ENCODE peak calls at places on chromosome 16, in nine cellular contexts. W is esophagus squamous epithelium, V is ovary, L is sigmoid colon, C is body of pancreas, A is A549, N is endothelial cell of umbilical vein, U is breast epithelium, K is stomach. D is an unnamed sample.

GRCh38 chr16:89140981-89141883 is 30.3 kb upstream of the CDH15 start:
- DNase-seq in W (no peak), V (no peak), L (no peak), C (no peak), A (no peak), N (no peak), U (no peak), K (no peak), D (no peak)

GRCh38 chr16:16163571-16163970 is 59.7 kb downstream of the ABCC6 start:
- DNase-seq in W (no peak), V (no peak), L (no peak), C (no peak), A (no peak), N (no peak), U (no peak), K (no peak), D (no peak)

GRCh38 chr16:48057085-48057484 is 98.7 kb downstream of the ABCC12 start:
- DNase-seq in W (no peak), V (no peak), L (no peak), C (no peak), A (no peak), N (no peak), U (no peak), K (no peak), D (no peak)

GRCh38 chr16:9090101-9090959 is 1.1 kb upstream of the HAPSTR1 start:
- DNase-seq in W (no peak), V (peak; percentile 77), L (peak; percentile 77), C (peak; percentile 36), A (no peak), N (peak; percentile 30), U (no peak), K (peak; percentile 27), D (peak; percentile 81)

GRCh38 chr16:21211486-21211885 is at the start of gene ZP2:
- DNase-seq in W (no peak), V (no peak), L (no peak), C (no peak), A (no peak), N (no peak), U (no peak), K (no peak), D (no peak)

GRCh38 chr16:8677481-8677880 is 3.1 kb downstream of the ABAT start:
- DNase-seq in W (no peak), V (no peak), L (no peak), C (no peak), A (no peak), N (no peak), U (no peak), K (no peak), D (no peak)

GRCh38 chr16:87812200-87812656 is 46.4 kb upstream of the KLHDC4 start:
- DNase-seq in W (no peak), V (no peak), L (peak; percentile 46), C (peak; percentile 52), A (no peak), N (no peak), U (no peak), K (no peak), D (no peak)

GRCh38 chr16:82888616-82889015 is 261.8 kb downstream of the CDH13 start:
- DNase-seq in W (no peak), V (no peak), L (no peak), C (no peak), A (no peak), N (peak; percentile 34), U (no peak), K (no peak), D (no peak)

GRCh38 chr16:9195301-9195700 is 103.9 kb downstream of the HAPSTR1 start:
- DNase-seq in W (no peak), V (no peak), L (no peak), C (no peak), A (no peak), N (no peak), U (no peak), K (no peak), D (no peak)

GRCh38 chr16:3223913-3224515 is 10.9 kb downstream of the ZNF200 start:
- DNase-seq in W (no peak), V (no peak), L (no peak), C (no peak), A (peak; percentile 45), N (peak; percentile 8), U (no peak), K (no peak), D (no peak)

GRCh38 chr16:21162661-21163151 is 4.2 kb downstream of the LDAF1 start:
- DNase-seq in W (no peak), V (peak; percentile 71), L (peak; percentile 77), C (peak; percentile 60), A (no peak), N (no peak), U (no peak), K (peak; percentile 47), D (peak; percentile 67)

GRCh38 chr16:65473699-65474098 is 351.8 kb upstream of the CDH11 start:
- DNase-seq in W (no peak), V (no peak), L (no peak), C (no peak), A (no peak), N (no peak), U (no peak), K (no peak), D (no peak)

DNA sequence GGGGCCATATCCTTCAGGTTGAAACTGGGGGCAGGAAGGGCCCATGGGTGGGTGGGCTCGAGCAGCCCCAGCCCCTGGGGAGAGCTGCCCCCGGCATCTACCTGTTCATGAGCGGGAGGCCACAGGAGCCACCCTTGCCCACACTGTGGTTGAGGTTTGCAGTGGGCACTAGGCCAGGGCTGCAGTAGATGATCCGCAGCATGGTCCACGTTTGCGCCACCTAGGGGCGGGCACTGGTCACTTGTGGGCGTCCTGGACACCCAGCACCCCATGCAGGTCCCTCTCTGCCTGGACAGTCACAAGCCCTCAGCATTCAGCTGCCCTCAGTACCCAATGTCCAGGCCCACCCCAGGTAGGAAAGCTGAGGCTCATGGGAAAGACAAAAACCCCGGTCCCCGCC is 1.8 kb upstream of the JMJD8 start:
- DNase-seq in W (no peak), V (peak; percentile 57), L (no peak), C (peak; percentile 65), A (peak; percentile 81), N (peak; percentile 29), U (no peak), K (peak; percentile 76), D (no peak)
- TF ChIP-seq POLR2A in W (no peak), V (no peak), L (no peak), C (no peak), A (no peak), N (no peak), U (no peak), K (no peak), D (no peak)

DNA sequence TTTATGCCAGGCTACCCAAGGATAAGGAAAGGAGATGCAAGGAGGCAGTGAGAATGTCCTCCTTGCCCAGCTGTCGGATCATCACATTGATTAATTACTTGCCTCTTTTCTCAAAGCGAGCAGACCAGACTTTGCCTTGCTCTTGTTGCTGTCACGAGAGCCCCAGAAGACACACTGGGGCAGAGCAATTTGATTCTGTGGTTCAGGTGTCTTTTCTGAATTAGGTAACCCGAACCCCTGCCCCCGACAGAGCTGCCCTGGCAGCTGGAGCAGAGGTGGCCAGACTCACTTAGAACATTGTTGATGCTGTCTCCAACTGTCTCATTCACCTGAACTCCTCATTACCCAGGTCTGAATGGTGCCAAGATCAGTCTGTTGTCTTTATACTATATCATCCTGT is 34.3 kb downstream of the VAT1L start:
- DNase-seq in W (no peak), V (no peak), L (no peak), C (no peak), A (no peak), N (no peak), U (no peak), K (no peak), D (no peak)
- H3K4me1 ChIP-seq in W (no peaks in the 10 kb centered on the region), V (no peaks in the 10 kb centered on the region), L (no peaks in the 10 kb centered on the region), C (no peaks in the 10 kb centered on the region), A (no peaks in the 10 kb centered on the region), N (no peaks in the 10 kb centered on the region), U (no peaks in the 10 kb centered on the region), K (no peaks in the 10 kb centered on the region), D (no peaks in the 10 kb centered on the region)

GRCh38 chr16:1708768-1709180 is 2.8 kb downstream of the MAPK8IP3 start:
- DNase-seq in W (no peak), V (no peak), L (no peak), C (no peak), A (no peak), N (no peak), U (no peak), K (no peak), D (no peak)
- TF ChIP-seq POLR2A in W (no peak), V (no peak), L (no peak), C (no peak), A (no peak), N (no peak), U (no peak), K (no peak), D (no peak)

GRCh38 chr16:17433577-17433960 is 37.2 kb downstream of the XYLT1 start:
- DNase-seq in W (no peak), V (no peak), L (no peak), C (no peak), A (no peak), N (no peak), U (no peak), K (no peak), D (no peak)
- H3K4me1 ChIP-seq in W (peaks cover 31% of the 10 kb centered on the region), V (peaks cover 15% of the 10 kb centered on the region), L (peaks cover 37% of the 10 kb centered on the region), C (no peaks in the 10 kb centered on the region), A (no peaks in the 10 kb centered on the region), N (no peaks in the 10 kb centered on the region), U (no peaks in the 10 kb centered on the region), K (peaks cover 19% of the 10 kb centered on the region), D (peaks cover 8% of the 10 kb centered on the region)

GRCh38 chr16:79600636-79601091 is at the start of gene MAF:
- DNase-seq in W (peak; percentile 68), V (peak; percentile 88), L (peak; percentile 95), C (peak; percentile 74), A (peak; percentile 72), N (peak; percentile 78), U (peak; percentile 92), K (peak; percentile 95), D (peak; percentile 96)
- TF ChIP-seq POLR2A in W (peak; percentile 69), V (no peak), L (no peak), C (peak; percentile 75), A (no peak), N (no peak), U (no peak), K (peak; percentile 38), D (peak; percentile 57)

GRCh38 chr16:2158262-2158638 is 2.7 kb downstream of the TRAF7 start:
- DNase-seq in W (no peak), V (no peak), L (no peak), C (no peak), A (no peak), N (no peak), U (no peak), K (no peak), D (no peak)
- H3K4me1 ChIP-seq in W (peaks cover 91% of the 10 kb centered on the region), V (peaks cover 21% of the 10 kb centered on the region), L (peaks cover 76% of the 10 kb centered on the region), C (peaks cover 46% of the 10 kb centered on the region), A (peaks cover 48% of the 10 kb centered on the region), N (peaks cover 33% of the 10 kb centered on the region), U (peaks cover 58% of the 10 kb centered on the region), K (peaks cover 90% of the 10 kb centered on the region), D (peaks cover 86% of the 10 kb centered on the region)

D was measured in suprapubic skin.